ENCODE peak calls at places on chromosomes 2 and 18, in four cellular contexts. B, T, F and L are unnamed samples.

GRCh38 chr2:38898256-38898655 is 8.6 kb downstream of the ARHGEF33 start:
- DNase-seq in B (no peak), T (no peak), F (no peak), L (no peak)

GRCh38 chr18:63817441-63818051 is 42.3 kb downstream of the SERPINB7 start:
- DNase-seq in B (no peak), T (no peak), F (no peak), L (no peak)

GRCh38 chr2:150292807-150293206 is 194.7 kb downstream of the RND3 start:
- DNase-seq in B (no peak), T (no peak), F (no peak), L (no peak)

GRCh38 chr18:39675916-39676315 is 2110.3 kb upstream of the CELF4 start:
- DNase-seq in B (no peak), T (no peak), F (no peak), L (no peak)

GRCh38 chr2:228355897-228356296 is 174.4 kb upstream of the SPHKAP start:
- DNase-seq in B (no peak), T (no peak), F (no peak), L (no peak)

GRCh38 chr2:20536619-20537422 is 89.9 kb downstream of the RHOB start:
- DNase-seq in B (no peak), T (no peak), F (no peak), L (peak; percentile 40)

GRCh38 chr2:43579275-43579981 is 16.4 kb downstream of the THADA start:
- DNase-seq in B (no peak), T (no peak), F (no peak), L (no peak)

GRCh38 chr2:187429989-187430388 is 18.1 kb downstream of the CALCRL start:
- DNase-seq in B (no peak), T (no peak), F (no peak), L (no peak)

GRCh38 chr18:36386150-36386920 is 88.8 kb downstream of the FHOD3 start:
- DNase-seq in B (no peak), T (no peak), F (no peak), L (no peak)

GRCh38 chr2:108396845-108397244 is 19.1 kb downstream of the SULT1C4 start:
- DNase-seq in B (no peak), T (no peak), F (no peak), L (peak; percentile 41)

GRCh38 chr2:152336103-152336853 is 1.3 kb downstream of the FMNL2 start:
- DNase-seq in B (peak; percentile 73), T (peak; percentile 65), F (peak; percentile 72), L (peak; percentile 30)

GRCh38 chr18:43620936-43621335 is 343.6 kb upstream of the SYT4 start:
- DNase-seq in B (no peak), T (peak; percentile 55), F (no peak), L (no peak)

GRCh38 chr2:196274387-196274809 is 103.0 kb upstream of the STK17B start:
- DNase-seq in B (no peak), T (peak; percentile 41), F (peak; percentile 36), L (peak; percentile 16)

GRCh38 chr2:19993731-19994130 is 3.8 kb upstream of the WDR35 start:
- DNase-seq in B (no peak), T (no peak), F (no peak), L (no peak)

GRCh38 chr2:219269362-219270054 is 9.7 kb upstream of the DNAJB2 start:
- DNase-seq in B (no peak), T (peak; percentile 68), F (peak; percentile 76), L (peak; percentile 85)

GRCh38 chr2:69253033-69253535 is 133.9 kb downstream of the GFPT1 start:
- DNase-seq in B (no peak), T (no peak), F (no peak), L (no peak)

GRCh38 chr18:35282353-35282752 is 7.7 kb downstream of the ZSCAN30 start:
- DNase-seq in B (no peak), T (no peak), F (no peak), L (no peak)

GRCh38 chr18:73661457-73661856 is 486.2 kb downstream of the FBXO15 start:
- DNase-seq in B (no peak), T (no peak), F (no peak), L (no peak)

GRCh38 chr2:39015424-39015823 is 105.4 kb downstream of the SOS1 start:
- DNase-seq in B (no peak), T (no peak), F (no peak), L (no peak)

GRCh38 chr18:10930078-10930477 is 219.3 kb downstream of the PIEZO2 start:
- DNase-seq in B (no peak), T (no peak), F (no peak), L (no peak)

GRCh38 chr2:66490588-66491001 is 55.7 kb downstream of the MEIS1 start:
- DNase-seq in B (no peak), T (no peak), F (no peak), L (no peak)

GRCh38 chr2:99431587-99432275 is 58.1 kb downstream of the REV1 start:
- DNase-seq in B (no peak), T (no peak), F (no peak), L (no peak)

GRCh38 chr2:210544191-210544590 is 12.2 kb upstream of the CPS1 start:
- DNase-seq in B (no peak), T (no peak), F (no peak), L (no peak)

GRCh38 chr2:94997981-94998920 is 27.3 kb upstream of the MAL start:
- DNase-seq in B (no peak), T (no peak), F (no peak), L (no peak)

GRCh38 chr2:238151628-238152235 is 7.0 kb upstream of the ERFE start:
- DNase-seq in B (peak; percentile 73), T (no peak), F (no peak), L (no peak)

GRCh38 chr2:238151205-238151604 is 7.6 kb upstream of the ERFE start:
- DNase-seq in B (no peak), T (no peak), F (no peak), L (no peak)

GRCh38 chr2:238155051-238155760 is 3.6 kb upstream of the ERFE start:
- DNase-seq in B (no peak), T (no peak), F (no peak), L (no peak)

GRCh38 chr2:238154570-238154969 is 4.2 kb upstream of the ERFE start:
- DNase-seq in B (no peak), T (no peak), F (no peak), L (no peak)

DNA sequence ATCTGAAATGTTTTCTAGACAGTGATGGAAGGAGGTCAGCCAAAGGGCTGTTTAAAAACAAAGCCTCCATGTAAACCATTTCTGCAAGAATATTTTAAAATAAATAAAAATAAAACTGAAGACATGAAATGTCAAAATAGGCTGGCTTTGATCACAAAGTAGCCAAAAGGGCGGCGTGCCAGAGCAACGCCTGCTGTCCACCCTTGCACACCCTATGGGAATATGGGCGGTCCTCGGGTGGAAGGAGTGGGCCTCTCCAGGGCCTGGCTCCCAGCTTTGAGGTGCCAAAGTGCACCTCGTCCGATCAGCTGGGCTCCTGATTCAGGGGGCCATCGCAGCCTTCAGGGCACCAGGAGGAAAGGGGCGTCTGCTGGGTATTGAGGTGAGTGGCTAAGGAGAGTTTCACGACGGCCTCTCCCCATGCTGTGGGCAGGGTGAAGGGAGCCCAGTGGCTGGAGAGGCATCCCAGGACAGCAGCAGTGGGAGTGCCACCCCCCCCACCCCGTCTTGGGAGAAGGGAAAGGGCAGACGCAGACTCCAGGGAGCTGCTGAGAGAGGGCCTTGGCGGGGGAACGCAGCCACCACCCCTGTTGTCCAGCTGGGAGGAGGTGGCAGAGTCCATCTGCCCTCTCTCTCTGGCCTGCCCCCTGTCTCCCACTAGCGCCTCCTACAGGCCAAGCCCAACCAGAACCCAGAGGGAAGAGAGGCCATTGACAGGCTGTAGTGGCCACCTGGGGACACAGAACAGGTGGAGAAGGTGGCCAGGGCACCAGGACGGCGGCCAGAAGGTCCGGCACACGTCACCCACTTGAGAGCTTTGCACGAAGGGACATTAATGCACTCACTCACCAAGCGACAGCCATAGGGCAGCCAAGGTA is 5.7 kb upstream of the ERFE start:
- DNase-seq in B (no peak), T (no peak), F (no peak), L (no peak)
- TF ChIP-seq CTCF in B (peak; percentile 52), T (peak; percentile 11), F (no peak), L (peak; percentile 26)

GRCh38 chr2:8857709-8858108 is 20.3 kb upstream of the KIDINS220 start:
- DNase-seq in B (no peak), T (no peak), F (no peak), L (no peak)
- H3K27me3 ChIP-seq in B (no peaks in the 10 kb centered on the region), T (no peaks in the 10 kb centered on the region), F (no peaks in the 10 kb centered on the region), L (no peaks in the 10 kb centered on the region)

GRCh38 chr2:3489449-3490115 is 29.7 kb downstream of the ADI1 start:
- DNase-seq in B (no peak), T (no peak), F (no peak), L (no peak)
- H3K4me1 ChIP-seq in B (peaks cover 9% of the 10 kb centered on the region), T (no peaks in the 10 kb centered on the region), F (no peaks in the 10 kb centered on the region), L (peaks cover 5% of the 10 kb centered on the region)

GRCh38 chr2:239763433-239764097 is 261.6 kb downstream of the NDUFA10 start:
- DNase-seq in B (no peak), T (no peak), F (no peak), L (peak; percentile 4)
- TF ChIP-seq CTCF in B (peak; percentile 22), T (peak; percentile 8), F (no peak), L (no peak)

GRCh38 chr2:238549866-238550265 is 123.1 kb downstream of the ASB1 start:
- DNase-seq in B (no peak), T (no peak), F (no peak), L (no peak)
- H3K27me3 ChIP-seq in B (no peaks in the 10 kb centered on the region), T (no peaks in the 10 kb centered on the region), F (no peaks in the 10 kb centered on the region), L (no peaks in the 10 kb centered on the region)

DNA sequence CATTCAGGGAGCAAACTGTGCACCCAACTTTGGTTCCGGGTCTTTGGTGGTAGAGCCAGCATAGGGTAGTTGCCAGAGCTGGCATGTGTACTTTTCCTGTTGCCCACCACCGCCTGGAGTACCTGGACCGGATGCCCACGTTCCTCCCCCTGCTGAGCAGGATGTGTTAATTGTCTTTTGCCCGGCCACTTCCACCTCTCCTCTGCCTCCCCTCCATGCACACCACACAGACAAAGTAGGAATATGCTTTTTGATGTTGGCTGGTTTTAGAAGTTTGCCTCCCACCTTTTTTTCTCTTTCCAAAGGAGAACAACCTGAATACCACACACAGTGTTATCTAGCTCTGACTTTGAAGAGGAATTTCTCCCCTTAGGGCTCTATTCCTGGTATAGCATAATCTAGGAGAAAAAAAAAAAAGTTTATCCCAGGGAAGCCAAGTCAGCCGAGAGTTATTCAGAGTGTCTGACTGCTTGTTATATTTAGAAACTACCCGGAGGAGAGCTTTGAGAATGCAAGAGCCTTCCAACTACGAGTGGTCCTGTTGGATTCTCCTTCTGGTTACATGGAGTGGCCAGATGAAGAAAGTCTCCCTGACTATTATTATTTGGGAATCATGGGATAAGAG is 111.9 kb downstream of the SETBP1 start:
- DNase-seq in B (no peak), T (no peak), F (no peak), L (no peak)
- H3K4me1 ChIP-seq in B (peaks cover 3% of the 10 kb centered on the region), T (peaks cover 63% of the 10 kb centered on the region), F (peaks cover 62% of the 10 kb centered on the region), L (peaks cover 12% of the 10 kb centered on the region)

DNA sequence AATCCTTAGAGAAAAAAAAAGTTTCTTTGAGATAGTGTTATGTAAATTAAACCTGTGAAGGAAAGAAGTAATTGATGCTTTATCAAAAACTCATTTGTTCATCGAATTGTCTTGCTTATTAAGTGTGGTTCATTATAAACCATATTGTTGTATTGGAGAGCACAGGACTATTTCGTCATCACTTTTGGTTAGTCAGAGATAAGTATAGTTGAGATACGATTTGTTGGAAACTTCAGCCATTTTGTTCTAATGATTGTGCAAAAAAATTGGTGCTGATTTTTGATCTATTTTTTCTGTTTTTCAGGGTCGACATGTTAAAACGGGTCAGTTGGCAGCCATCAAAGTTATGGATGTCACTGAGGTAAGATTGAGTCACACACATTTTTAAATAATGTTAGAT is 92.9 kb downstream of the MAP4K4 start:
- DNase-seq in B (no peak), T (no peak), F (no peak), L (no peak)
- TF ChIP-seq CTCF in B (no peak), T (no peak), F (no peak), L (no peak)